ENCODE peak calls at places on chromosomes 6 and 20, in nine cellular contexts. M, E, D, U, C, B, N, I and A are unnamed samples. For H3K27me3, the result is how much of the 10 kb centered on the place peaks cover.

GRCh38 chr20:9360427-9360826 is 154.0 kb upstream of the LAMP5 start:
- DNase-seq in C (no peak), D (no peak), E (no peak), I (no peak), N (no peak), U (no peak), B (no peak), M (no peak), A (no peak)

GRCh38 chr20:36109251-36109947 is 45.1 kb upstream of the EPB41L1 start:
- DNase-seq in E (no peak), N (no peak), I (peak), M (no peak), B (no peak), C (no peak), D (no peak), U (no peak), A (no peak)

GRCh38 chr6:27495386-27496135 is 22.7 kb upstream of the ZNF184 start:
- DNase-seq in N (no peak), U (peak), I (peak), E (peak), D (peak), C (no peak), B (peak), M (peak), A (peak)

GRCh38 chr6:37096025-37096424 is 73.9 kb upstream of the PIM1 start:
- DNase-seq in M (no peak), E (no peak), D (no peak), C (no peak), B (no peak), N (no peak), U (no peak), I (no peak), A (no peak)

GRCh38 chr20:57851786-57852185 is 142.0 kb upstream of the PMEPA1 start:
- DNase-seq in C (no peak), U (no peak), I (no peak), E (peak), D (no peak), B (no peak), M (no peak), N (no peak), A (no peak)

GRCh38 chr20:50298554-50299324 is 108.1 kb downstream of the CEBPB start:
- DNase-seq in C (no peak), M (no peak), B (no peak), D (no peak), N (no peak), E (no peak), I (no peak), U (no peak), A (peak)

GRCh38 chr6:42071881-42072583 is 21.7 kb downstream of the TAF8 start:
- DNase-seq in E (no peak), C (no peak), B (no peak), U (no peak), M (no peak), I (no peak), N (peak), D (no peak), A (no peak)

GRCh38 chr6:54267798-54268197 is 40.4 kb upstream of the TINAG start:
- DNase-seq in D (no peak), N (no peak), E (peak), I (peak), C (no peak), M (peak), B (no peak), U (peak), A (peak)

GRCh38 chr6:22129751-22130150 is 167.1 kb downstream of the PRL start:
- DNase-seq in M (no peak), B (no peak), C (no peak), I (no peak), U (no peak), E (no peak), N (no peak), D (no peak), A (no peak)

GRCh38 chr6:147508073-147508870 is at the start of gene SAMD5:
- DNase-seq in B (no peak), M (peak), C (peak), N (peak), U (peak), I (peak), D (peak), E (peak), A (peak)

GRCh38 chr20:1761116-1761515 is 103.5 kb upstream of the SIRPG start:
- DNase-seq in I (peak), D (no peak), M (peak), C (peak), E (peak), U (no peak), N (no peak), B (no peak), A (peak)

GRCh38 chr6:87066449-87067288 is 28.2 kb downstream of the CGA start:
- DNase-seq in U (peak), B (peak), N (no peak), I (peak), M (peak), E (peak), D (peak), C (peak), A (peak)

GRCh38 chr6:107692351-107692750 is 131.8 kb downstream of the SCML4 start:
- DNase-seq in B (no peak), N (no peak), D (no peak), M (no peak), I (peak), C (no peak), U (no peak), E (peak), A (no peak)

GRCh38 chr20:62529916-62530642 is 54.3 kb upstream of the GATA5 start:
- DNase-seq in C (no peak), B (no peak), U (no peak), I (no peak), M (no peak), E (no peak), D (no peak), N (no peak), A (no peak)

GRCh38 chr20:51979226-51979625 is 176.9 kb upstream of the SALL4 start:
- DNase-seq in C (no peak), E (no peak), I (no peak), D (no peak), M (no peak), N (no peak), B (no peak), U (no peak), A (no peak)

GRCh38 chr20:38842017-38842416 is 36.5 kb downstream of the PPP1R16B start:
- DNase-seq in N (no peak), D (no peak), C (no peak), M (no peak), B (no peak), I (no peak), E (no peak), U (no peak), A (no peak)

GRCh38 chr20:25389858-25390537 is 637 bp downstream of the ABHD12 start:
- DNase-seq in E (no peak), I (peak), N (peak), U (peak), B (no peak), M (no peak), C (no peak), D (peak), A (no peak)

GRCh38 chr20:6122873-6123649 is at the start of gene FERMT1:
- DNase-seq in D (peak), B (no peak), E (peak), U (peak), N (peak), I (peak), M (peak), C (no peak), A (peak)

GRCh38 chr20:15320941-15321340 is 983.5 kb upstream of the FLRT3 start:
- DNase-seq in N (no peak), B (no peak), M (no peak), C (no peak), D (no peak), I (peak), E (no peak), U (no peak), A (peak)

GRCh38 chr6:43020847-43021246 is 576 bp upstream of the RRP36 start:
- DNase-seq in B (no peak), I (no peak), D (no peak), N (no peak), M (no peak), E (no peak), U (no peak), C (no peak), A (no peak)

GRCh38 chr6:12704946-12705345 is 11.6 kb upstream of the PHACTR1 start:
- DNase-seq in C (no peak), I (no peak), B (no peak), E (no peak), U (no peak), N (no peak), M (no peak), D (no peak), A (no peak)

GRCh38 chr6:12714022-12714421 is 2.5 kb upstream of the PHACTR1 start:
- DNase-seq in C (no peak), N (no peak), M (no peak), I (no peak), D (no peak), U (no peak), E (no peak), B (no peak), A (no peak)

GRCh38 chr6:12709556-12709955 is 7.0 kb upstream of the PHACTR1 start:
- DNase-seq in I (peak), N (no peak), E (peak), M (no peak), D (no peak), U (no peak), C (no peak), B (no peak), A (no peak)

GRCh38 chr6:12709116-12709515 is 7.5 kb upstream of the PHACTR1 start:
- DNase-seq in B (no peak), N (peak), E (peak), U (no peak), D (no peak), I (peak), C (no peak), M (no peak), A (peak)
- H3K27me3 ChIP-seq in B (under half), N (under half), E (under half), U (under half), D (under half), I (under half), C (under half), M (under half), A (under half)

GRCh38 chr20:60389882-60390281 is 431.7 kb downstream of the CDH26 start:
- DNase-seq in B (no peak), D (no peak), U (no peak), C (no peak), M (no peak), N (no peak), E (no peak), I (no peak), A (no peak)
- H3K27me3 ChIP-seq in B (under half), D (under half), U (under half), C (under half), M (under half), N (under half), E (under half), I (under half), A (under half)

GRCh38 chr6:144331610-144332009 is 46.5 kb downstream of the UTRN start:
- DNase-seq in D (no peak), I (peak), E (peak), U (no peak), N (no peak), B (no peak), M (no peak), C (peak), A (peak)

GRCh38 chr6:144330017-144330416 is 44.9 kb downstream of the UTRN start:
- DNase-seq in D (no peak), C (no peak), I (no peak), B (no peak), U (no peak), E (no peak), N (no peak), M (no peak), A (no peak)

GRCh38 chr6:144327081-144327480 is 41.9 kb downstream of the UTRN start:
- DNase-seq in U (no peak), E (no peak), C (no peak), N (no peak), B (no peak), I (no peak), D (no peak), M (no peak), A (peak)

GRCh38 chr6:144332177-144332576 is 47.0 kb downstream of the UTRN start:
- DNase-seq in N (no peak), E (no peak), U (no peak), I (no peak), B (no peak), C (no peak), D (no peak), M (no peak), A (no peak)

DNA sequence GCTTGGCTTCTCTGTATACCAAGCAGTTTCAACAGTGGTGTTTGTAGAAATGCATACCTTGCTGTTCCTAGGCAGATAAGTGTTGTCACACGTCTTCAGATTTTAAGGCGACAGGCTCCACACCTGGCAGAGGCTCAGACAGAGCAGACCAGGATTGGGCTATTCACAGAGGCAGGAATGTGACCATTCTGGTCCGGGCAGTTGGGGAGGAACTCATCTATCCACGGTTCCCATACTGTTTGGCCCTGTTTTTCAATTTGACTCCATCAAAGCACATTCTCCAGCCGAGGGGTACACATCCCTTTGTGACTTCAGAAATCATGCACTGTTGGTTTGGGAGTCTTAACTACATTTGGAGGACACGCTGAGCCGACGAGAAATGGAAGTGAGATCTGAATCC is 45.5 kb downstream of the UTRN start:
- DNase-seq in U (peak), B (no peak), D (no peak), N (no peak), I (no peak), E (no peak), C (no peak), M (peak), A (peak)
- H3K27me3 ChIP-seq in U (under half), B (under half), D (under half), N (under half), I (under half), E (under half), C (under half), M (under half), A (under half)

GRCh38 chr20:22579119-22579427 is 5.3 kb downstream of the FOXA2 start:
- DNase-seq in B (no peak), N (no peak), I (no peak), M (no peak), C (no peak), U (peak), E (no peak), D (no peak), A (no peak)

GRCh38 chr20:22579711-22580697 is 4.4 kb downstream of the FOXA2 start:
- DNase-seq in C (no peak), D (no peak), U (peak), M (no peak), B (no peak), N (no peak), E (no peak), I (no peak), A (no peak)

GRCh38 chr20:22577515-22578220 is 6.7 kb downstream of the FOXA2 start:
- DNase-seq in C (no peak), M (no peak), B (no peak), U (peak), D (no peak), I (no peak), N (no peak), E (no peak), A (no peak)

GRCh38 chr20:22576733-22577514 is 7.4 kb downstream of the FOXA2 start:
- DNase-seq in C (no peak), I (no peak), N (no peak), D (no peak), M (no peak), B (no peak), U (peak), E (no peak), A (no peak)

DNA sequence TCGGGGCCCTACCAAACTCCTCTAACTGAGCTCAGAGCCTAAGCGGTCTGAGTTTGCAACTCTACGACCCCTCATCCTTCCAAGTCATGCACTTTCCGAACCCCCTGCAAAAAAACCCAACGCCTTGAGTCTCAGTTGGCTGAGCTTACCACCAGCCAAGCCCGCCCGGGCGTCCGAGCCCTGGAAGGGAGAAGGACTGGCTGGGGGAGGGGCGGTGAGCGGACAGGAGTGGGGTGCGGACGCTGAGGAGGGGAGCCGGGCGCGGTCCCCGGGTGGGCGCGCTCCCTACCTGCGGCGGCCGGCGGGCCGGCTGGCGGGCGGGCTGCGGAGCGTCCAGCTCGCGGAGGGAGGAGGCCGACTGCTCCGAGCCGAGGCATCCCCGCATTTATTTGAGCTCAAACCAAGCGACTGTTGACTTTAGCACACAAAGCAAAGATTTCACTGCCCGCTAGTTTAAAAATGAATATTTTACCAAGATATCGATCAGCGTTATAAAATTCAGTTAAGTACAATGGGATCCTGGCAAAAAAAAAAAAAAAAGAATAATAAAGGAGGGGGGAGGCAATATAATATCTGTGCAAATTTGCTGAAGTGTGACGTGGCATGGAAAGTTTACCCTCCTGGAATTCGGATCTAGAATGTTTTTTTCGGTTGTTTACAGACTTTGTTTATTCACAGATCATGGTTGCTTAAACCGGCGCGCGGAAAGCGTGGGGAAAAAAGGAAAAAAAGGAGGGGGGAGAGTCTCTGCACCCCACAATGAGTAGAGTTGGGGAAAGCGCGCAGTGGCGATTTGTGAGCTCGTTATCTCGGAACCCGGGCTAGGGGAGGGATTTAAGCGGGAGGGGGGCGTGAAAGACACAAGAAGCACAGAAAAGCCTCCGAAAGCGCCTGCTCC is 5.9 kb downstream of the FOXA2 start:
- DNase-seq in E (no peak), B (no peak), N (no peak), C (no peak), I (no peak), M (no peak), U (peak), D (no peak), A (no peak)
- H3K27me3 ChIP-seq in E (half or more), B (under half), N (half or more), C (half or more), I (half or more), M (under half), U (under half), D (half or more), A (under half)

GRCh38 chr6:110296151-110297028 is 61.8 kb downstream of the METTL24 start:
- DNase-seq in N (no peak), U (no peak), I (peak), M (no peak), E (no peak), B (no peak), D (no peak), C (no peak), A (no peak)
- H3K27me3 ChIP-seq in N (under half), U (under half), I (under half), M (half or more), E (under half), B (under half), D (under half), C (under half), A (under half)

GRCh38 chr20:8267009-8267408 is 134.9 kb downstream of the PLCB1 start:
- DNase-seq in I (no peak), M (no peak), B (no peak), C (no peak), U (no peak), E (no peak), N (no peak), D (no peak), A (no peak)

GRCh38 chr20:8271727-8272126 is 139.7 kb downstream of the PLCB1 start:
- DNase-seq in N (no peak), B (no peak), M (no peak), I (no peak), C (no peak), D (no peak), E (peak), U (no peak), A (peak)

DNA sequence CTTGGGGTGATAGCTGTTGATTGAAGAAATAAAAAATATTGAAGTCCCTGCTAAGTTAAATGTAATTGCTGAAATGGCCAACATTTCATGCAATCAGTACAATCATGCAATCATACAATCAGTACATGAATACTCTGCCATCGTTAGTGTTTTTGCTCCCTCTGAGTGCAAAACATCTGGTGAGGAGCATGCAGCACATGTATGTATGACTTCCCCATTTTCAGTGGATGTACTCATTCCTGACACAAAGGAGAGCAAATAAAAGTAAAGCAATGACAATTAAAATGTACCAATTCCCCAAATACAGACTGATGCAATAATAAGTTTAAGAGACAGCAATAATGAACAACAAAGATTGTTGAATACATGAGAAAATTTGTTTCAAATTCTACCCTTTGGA is 140.7 kb downstream of the PLCB1 start:
- DNase-seq in B (no peak), N (no peak), I (no peak), C (no peak), U (no peak), D (no peak), M (no peak), E (no peak), A (no peak)
- H3K27me3 ChIP-seq in B (under half), N (under half), I (under half), C (under half), U (under half), D (under half), M (under half), E (under half), A (under half)

GRCh38 chr6:34135541-34135940 is 10.3 kb downstream of the GRM4 start:
- DNase-seq in U (no peak), E (no peak), D (no peak), C (no peak), N (no peak), B (no peak), M (no peak), I (no peak), A (no peak)

GRCh38 chr6:34140075-34140474 is 5.8 kb downstream of the GRM4 start:
- DNase-seq in C (no peak), M (no peak), U (no peak), E (no peak), N (no peak), D (no peak), B (no peak), I (no peak), A (no peak)

GRCh38 chr6:34142046-34142445 is 3.8 kb downstream of the GRM4 start:
- DNase-seq in C (no peak), E (no peak), M (no peak), B (no peak), N (no peak), U (no peak), I (no peak), D (no peak), A (no peak)

GRCh38 chr6:34138191-34138590 is 7.7 kb downstream of the GRM4 start:
- DNase-seq in D (no peak), U (no peak), N (no peak), I (no peak), E (no peak), B (no peak), M (no peak), C (no peak), A (no peak)

GRCh38 chr6:34138924-34139323 is 7.0 kb downstream of the GRM4 start:
- DNase-seq in D (no peak), M (no peak), B (no peak), U (no peak), I (no peak), N (no peak), C (no peak), E (no peak), A (no peak)
- H3K27me3 ChIP-seq in D (half or more), M (under half), B (under half), U (under half), I (half or more), N (under half), C (half or more), E (half or more), A (under half)